ENCODE peak calls at places on chromosomes 3 and 15, in eight cellular contexts. J is endodermal cell; W is cardiac muscle cell; X is CD8-positive, alpha-beta T cell; S is hepatocyte; G is nephron progenitor cell; B is RWPE1; Z is foreskin keratinocyte. U is an unnamed sample.

GRCh38 chr3:144415492-144415891 is 443.9 kb downstream of the DIPK2A start:
- DNase-seq in G (no peak), X (no peak), S (no peak), B (no peak), J (no peak), W (no peak), Z (no peak), U (no peak)

GRCh38 chr15:40280260-40281056 is 2.4 kb downstream of the ANKRD63 start:
- DNase-seq in B (no peak), J (peak), W (no peak), G (no peak), Z (no peak), X (no peak), S (no peak), U (no peak)

GRCh38 chr3:129173206-129173605 is 10.5 kb downstream of the CNBP start:
- DNase-seq in J (no peak), W (no peak), G (no peak), Z (no peak), S (no peak), B (no peak), X (no peak), U (no peak)

GRCh38 chr3:136778865-136779264 is 26.7 kb upstream of the STAG1 start:
- DNase-seq in Z (no peak), J (no peak), X (no peak), B (no peak), G (no peak), W (no peak), S (no peak), U (no peak)

GRCh38 chr3:140274429-140274828 is 339.4 kb downstream of the CLSTN2 start:
- DNase-seq in G (no peak), Z (no peak), X (no peak), J (no peak), B (no peak), S (no peak), W (no peak), U (no peak)

GRCh38 chr15:80228959-80229610 is 22.9 kb downstream of the CTXND1 start:
- DNase-seq in G (no peak), J (no peak), Z (no peak), W (no peak), S (peak), X (no peak), B (no peak), U (no peak)

GRCh38 chr3:149713730-149714654 is 38.3 kb downstream of the COMMD2 start:
- DNase-seq in J (no peak), Z (no peak), B (no peak), W (no peak), X (no peak), G (peak), S (no peak), U (no peak)

GRCh38 chr3:70824785-70825184 is 512.3 kb upstream of the MDFIC2 start:
- DNase-seq in S (no peak), X (no peak), Z (peak), B (peak), J (no peak), W (no peak), G (no peak), U (no peak)

GRCh38 chr15:82040862-82041261 is 5.0 kb downstream of the MEX3B start:
- DNase-seq in W (peak), J (peak), S (peak), X (no peak), Z (no peak), B (no peak), G (peak), U (no peak)

GRCh38 chr3:152508705-152509104 is 240.0 kb downstream of the MBNL1 start:
- DNase-seq in G (no peak), S (peak), J (no peak), W (peak), B (peak), X (no peak), Z (peak), U (no peak)

GRCh38 chr3:4752201-4753072 is 226.8 kb upstream of the BHLHE40 start:
- DNase-seq in W (peak), G (no peak), S (peak), X (no peak), B (no peak), J (peak), Z (peak), U (no peak)

GRCh38 chr3:195908439-195909293 is at the start of gene TNK2:
- DNase-seq in W (peak), S (peak), G (peak), J (peak), B (no peak), X (peak), Z (peak), U (no peak)

GRCh38 chr15:81504170-81504905 is 130.3 kb upstream of the TMC3 start:
- DNase-seq in X (no peak), S (no peak), G (no peak), W (no peak), J (no peak), Z (peak), B (peak), U (no peak)

GRCh38 chr15:65369148-65369547 is 8.7 kb downstream of the IGDCC3 start:
- DNase-seq in Z (no peak), W (no peak), S (no peak), G (no peak), X (no peak), B (no peak), J (peak), U (no peak)

GRCh38 chr3:113838631-113839209 is at the start of gene GRAMD1C:
- DNase-seq in W (peak), S (peak), G (peak), B (peak), X (peak), J (peak), Z (peak), U (peak)

GRCh38 chr3:46449755-46450552 is 14.8 kb downstream of the LTF start:
- DNase-seq in Z (no peak), S (no peak), J (peak), W (no peak), X (no peak), G (peak), B (peak), U (peak)

GRCh38 chr3:194360568-194360967 is 9.0 kb downstream of the LRRC15 start:
- DNase-seq in S (no peak), X (no peak), B (no peak), J (no peak), Z (no peak), G (no peak), W (no peak), U (no peak)

GRCh38 chr3:140834266-140835037 is 107.2 kb upstream of the SLC25A36 start:
- DNase-seq in Z (peak), S (no peak), J (peak), B (peak), W (no peak), G (no peak), X (no peak), U (no peak)

GRCh38 chr3:48765376-48765775 is 48.4 kb upstream of the IP6K2 start:
- DNase-seq in X (no peak), S (peak), J (no peak), B (peak), G (no peak), W (no peak), Z (peak), U (no peak)

GRCh38 chr3:10263549-10264363 is 15.5 kb downstream of the TATDN2 start:
- DNase-seq in W (peak), J (peak), S (peak), X (peak), Z (no peak), G (peak), B (peak), U (peak)

GRCh38 chr3:196236169-196236568 is 19.8 kb downstream of the SLC51A start:
- DNase-seq in S (no peak), J (no peak), G (no peak), B (no peak), X (no peak), Z (no peak), W (no peak), U (no peak)

GRCh38 chr3:14651440-14652251 is at the start of gene CCDC174:
- DNase-seq in W (peak), Z (peak), S (peak), B (peak), G (peak), J (peak), X (peak), U (peak)
- TF ChIP-seq CTCF in W (no peak), Z (no peak), S (no peak), B (no peak), G (no peak), J (no peak), X (no peak), U (no peak)

GRCh38 chr3:32421991-32422859 is 30.6 kb downstream of the CMTM7 start:
- DNase-seq in J (no peak), Z (peak), G (no peak), X (no peak), S (no peak), W (no peak), B (peak), U (no peak)

GRCh38 chr3:32419766-32420137 is 28.1 kb downstream of the CMTM7 start:
- DNase-seq in Z (no peak), S (no peak), B (no peak), G (no peak), X (no peak), W (no peak), J (no peak), U (no peak)

GRCh38 chr3:32422943-32423342 is 31.3 kb downstream of the CMTM7 start:
- DNase-seq in X (no peak), B (no peak), S (no peak), Z (no peak), W (no peak), G (no peak), J (no peak), U (no peak)

GRCh38 chr3:32421185-32421584 is 29.5 kb downstream of the CMTM7 start:
- DNase-seq in X (no peak), Z (no peak), G (no peak), J (no peak), B (no peak), S (no peak), W (no peak), U (no peak)

DNA sequence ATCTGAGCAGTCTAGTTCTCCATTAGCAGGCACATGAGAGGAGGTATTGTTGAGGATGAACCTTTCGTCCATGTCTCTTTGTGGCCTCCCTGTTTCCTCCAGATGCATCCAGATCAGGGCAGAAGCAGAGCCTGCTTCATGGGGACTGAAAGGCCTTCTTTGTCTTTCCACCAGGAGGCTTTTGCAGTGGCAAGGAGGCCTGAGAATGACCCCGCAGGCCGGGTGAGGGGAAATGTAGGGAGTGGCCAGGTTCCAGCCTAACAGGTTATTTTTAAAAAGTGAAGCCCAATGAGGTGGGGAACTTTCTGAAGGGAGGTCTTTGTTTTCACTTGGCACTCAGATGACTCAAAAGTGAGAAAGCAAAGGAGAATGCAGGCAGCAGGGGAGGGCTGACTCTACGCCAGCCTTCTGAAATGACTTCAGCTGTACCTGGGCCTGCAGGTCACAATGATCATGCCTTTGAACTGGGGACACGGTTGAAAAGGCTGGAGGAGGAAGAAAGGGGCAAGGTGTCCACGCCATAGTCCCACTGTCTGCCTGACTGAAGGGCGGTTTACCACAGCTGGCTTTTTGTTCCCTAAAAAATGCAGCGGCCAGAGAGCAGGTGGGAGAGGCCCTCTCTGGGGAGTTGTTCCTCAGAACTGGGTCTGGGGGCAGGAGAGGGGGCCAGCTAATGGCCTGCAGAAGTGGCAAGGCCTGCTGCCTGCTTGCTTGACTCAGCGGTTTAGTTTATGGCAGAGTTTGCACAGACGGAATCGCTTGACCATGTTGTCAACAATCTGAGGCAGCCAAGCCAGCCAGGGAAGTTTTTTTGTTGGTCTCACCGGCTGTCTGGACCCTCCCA is 28.7 kb downstream of the CMTM7 start:
- DNase-seq in S (peak), G (no peak), X (peak), Z (peak), B (peak), J (peak), W (peak), U (no peak)
- TF ChIP-seq CTCF in S (no peak), G (no peak), X (no peak), Z (peak), B (no peak), J (peak), W (peak), U (no peak)

GRCh38 chr3:72890166-72890925 is 2.5 kb downstream of the GXYLT2 start:
- DNase-seq in S (no peak), Z (peak), J (no peak), B (no peak), X (no peak), G (no peak), W (no peak), U (no peak)

GRCh38 chr3:72887723-72888545 is at the start of gene GXYLT2:
- DNase-seq in X (peak), B (no peak), J (peak), Z (peak), S (peak), W (peak), G (peak), U (peak)

GRCh38 chr3:72887378-72887722 is 496 bp upstream of the GXYLT2 start:
- DNase-seq in J (no peak), S (no peak), G (no peak), X (no peak), Z (no peak), W (no peak), B (no peak), U (no peak)

GRCh38 chr3:72889310-72890165 is 1.7 kb downstream of the GXYLT2 start:
- DNase-seq in X (no peak), Z (no peak), W (no peak), B (no peak), G (no peak), S (no peak), J (no peak), U (no peak)

DNA sequence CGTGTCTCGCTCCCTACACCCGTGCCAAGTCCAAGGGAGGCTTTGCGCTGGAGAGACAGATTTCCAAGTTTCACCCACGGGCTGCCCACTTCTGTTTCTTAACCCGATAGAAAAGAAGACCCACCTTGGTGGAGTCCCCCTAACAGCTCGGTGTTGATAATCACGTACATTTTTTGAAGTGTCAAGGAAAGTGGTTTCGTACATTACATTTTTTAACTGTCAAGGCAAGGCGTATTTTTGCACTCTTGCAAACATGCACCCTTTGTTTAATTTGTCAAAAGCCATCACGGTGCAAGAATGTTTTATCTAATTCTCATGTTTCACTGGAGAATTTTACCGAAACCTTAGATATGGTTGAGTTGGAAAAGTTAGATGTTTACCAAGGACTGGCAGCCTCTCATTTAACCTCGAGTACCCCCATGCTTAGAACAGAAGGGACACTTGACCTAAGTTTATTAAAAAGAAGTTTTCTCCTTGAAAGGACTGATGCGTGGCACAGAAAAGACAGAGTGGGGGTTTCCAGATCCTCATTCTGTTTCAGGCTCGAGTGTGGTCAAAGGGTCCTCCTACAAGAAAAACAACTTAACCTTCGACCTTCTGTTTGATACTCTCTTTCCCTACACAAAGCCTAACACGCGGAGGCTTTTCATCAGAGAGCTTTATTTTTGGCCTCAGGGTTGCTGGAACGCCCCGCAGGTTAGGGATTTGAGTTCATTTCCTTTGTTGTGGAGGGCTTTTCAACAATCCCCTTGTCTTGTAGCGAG is 882 bp downstream of the GXYLT2 start:
- DNase-seq in J (peak), B (no peak), X (no peak), W (peak), Z (peak), S (no peak), G (peak), U (peak)
- TF ChIP-seq CTCF in J (no peak), B (peak), X (no peak), W (no peak), Z (no peak), S (no peak), G (no peak), U (no peak)

DNA sequence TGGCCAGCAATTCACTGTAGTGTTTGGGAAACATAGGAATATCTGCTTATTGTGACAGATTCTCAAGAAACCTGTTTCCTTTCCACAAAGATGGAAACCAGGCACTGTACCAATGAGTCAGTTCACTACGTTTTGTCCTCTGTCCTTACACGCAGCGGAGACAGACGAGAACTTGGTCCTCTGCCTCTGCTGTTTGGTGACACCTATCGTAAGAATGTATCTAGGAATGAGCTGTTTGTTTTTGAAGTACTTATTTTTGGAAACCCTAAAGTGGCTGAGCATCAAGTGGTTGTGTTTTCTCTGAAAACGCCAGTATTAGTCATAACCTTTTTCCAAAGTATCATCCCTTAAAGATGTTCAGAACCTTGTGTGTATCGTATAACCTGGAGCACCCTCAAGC is 93.0 kb downstream of the PGPEP1L start:
- DNase-seq in J (no peak), Z (peak), W (no peak), G (no peak), X (no peak), S (no peak), B (peak), U (no peak)
- TF ChIP-seq CTCF in J (no peak), Z (peak), W (no peak), G (no peak), X (no peak), S (no peak), B (no peak), U (no peak)

GRCh38 chr3:88222343-88222742 is 72.6 kb downstream of the C3orf38 start:
- DNase-seq in W (no peak), X (no peak), S (no peak), B (no peak), G (no peak), J (no peak), Z (no peak), U (no peak)
- TF ChIP-seq CTCF in W (no peak), X (no peak), S (no peak), B (no peak), G (no peak), J (no peak), Z (no peak), U (no peak)

GRCh38 chr3:84510007-84510406 is 448.8 kb upstream of the CADM2 start:
- DNase-seq in G (no peak), X (no peak), J (peak), W (no peak), Z (no peak), S (no peak), B (no peak), U (no peak)
- TF ChIP-seq CTCF in G (no peak), X (no peak), J (peak), W (no peak), Z (no peak), S (no peak), B (no peak), U (no peak)